ENCODE peak calls at places on chromosomes 6 and 20, in eight cellular contexts. K is PC-9, G is lower lobe of right lung, S is cardiac muscle cell, Y is upper lobe of right lung, W is tibial artery, N is omental fat pad, F is endodermal cell. X is an unnamed sample.

GRCh38 chr6:42021847-42022754 is 28.2 kb upstream of the TAF8 start:
- DNase-seq in K (no peak), G (no peak), S (peak), Y (no peak), W (no peak), N (no peak), F (no peak), X (no peak)

GRCh38 chr6:19463250-19463649 is 373.9 kb upstream of the ID4 start:
- DNase-seq in K (no peak), G (no peak), S (no peak), Y (no peak), W (no peak), N (no peak), F (no peak), X (no peak)

GRCh38 chr20:58717278-58718091 is 24.9 kb downstream of the NPEPL1 start:
- DNase-seq in K (no peak), G (no peak), S (no peak), Y (no peak), W (peak), N (no peak), F (peak), X (no peak)

GRCh38 chr6:141048451-141048850 is 1084.3 kb upstream of the GJE1 start:
- DNase-seq in K (no peak), G (no peak), S (no peak), Y (no peak), W (no peak), N (no peak), F (no peak), X (no peak)

GRCh38 chr20:32628960-32629530 is 43.9 kb upstream of the NOL4L start:
- DNase-seq in K (no peak), G (no peak), S (no peak), Y (no peak), W (no peak), N (no peak), F (no peak), X (no peak)

GRCh38 chr6:57190140-57190539 is 18.0 kb downstream of the BAG2 start:
- DNase-seq in K (no peak), G (no peak), S (peak), Y (no peak), W (no peak), N (no peak), F (no peak), X (peak)

GRCh38 chr20:4573564-4574355 is 147.9 kb upstream of the PRND start:
- DNase-seq in K (peak), G (no peak), S (peak), Y (no peak), W (no peak), N (no peak), F (no peak), X (peak)

GRCh38 chr6:70391513-70391912 is 21.8 kb upstream of the FAM135A start:
- DNase-seq in K (no peak), G (no peak), S (no peak), Y (no peak), W (no peak), N (no peak), F (no peak), X (no peak)

GRCh38 chr20:36366623-36367369 is 60.7 kb downstream of the DLGAP4 start:
- DNase-seq in K (no peak), G (no peak), S (no peak), Y (no peak), W (no peak), N (no peak), F (no peak), X (no peak)

GRCh38 chr20:50054626-50055511 is 58.1 kb downstream of the UBE2V1 start:
- DNase-seq in K (no peak), G (no peak), S (peak), Y (no peak), W (peak), N (no peak), F (peak), X (peak)
- TF ChIP-seq CTCF in K (no peak), G (no peak), S (no peak), Y (no peak), W (no peak), N (no peak), F (no peak), X (no peak)

DNA sequence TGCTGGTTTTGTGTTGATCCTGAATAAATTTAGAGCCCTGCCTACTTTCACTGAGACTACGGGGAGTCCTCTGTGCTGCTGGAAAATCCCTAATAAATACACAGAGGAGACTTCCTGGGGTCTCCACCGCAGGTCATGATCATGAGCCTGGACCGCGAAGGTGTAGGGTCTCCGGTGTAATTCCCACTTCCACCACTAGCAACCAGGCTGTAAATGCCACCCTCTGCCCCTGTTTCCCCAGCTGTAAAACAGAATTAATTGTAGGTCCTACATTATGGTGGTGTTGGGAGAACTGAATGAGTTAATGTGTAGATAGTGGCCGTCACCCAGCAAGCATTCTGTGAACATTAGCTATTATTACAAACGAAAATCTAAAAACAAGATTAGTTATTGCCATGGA is 191.6 kb upstream of the THBS2 start:
- DNase-seq in K (no peak), G (no peak), S (no peak), Y (no peak), W (no peak), N (no peak), F (peak), X (no peak)
- TF ChIP-seq CTCF in K (no peak), G (no peak), S (peak), Y (peak), W (no peak), N (no peak), F (peak), X (no peak)

GRCh38 chr6:72084992-72085569 is 198.7 kb downstream of the RIMS1 start:
- DNase-seq in K (no peak), G (no peak), S (peak), Y (no peak), W (no peak), N (no peak), F (no peak), X (peak)
- TF ChIP-seq CTCF in K (peak), G (peak), S (peak), Y (peak), W (peak), N (no peak), F (peak), X (peak)

GRCh38 chr6:39812496-39812852 is 20.3 kb downstream of the DAAM2 start:
- DNase-seq in K (no peak), G (no peak), S (no peak), Y (no peak), W (no peak), N (no peak), F (no peak), X (no peak)
- TF ChIP-seq CTCF in K (no peak), G (no peak), S (no peak), Y (no peak), W (no peak), N (no peak), F (no peak), X (no peak)

DNA sequence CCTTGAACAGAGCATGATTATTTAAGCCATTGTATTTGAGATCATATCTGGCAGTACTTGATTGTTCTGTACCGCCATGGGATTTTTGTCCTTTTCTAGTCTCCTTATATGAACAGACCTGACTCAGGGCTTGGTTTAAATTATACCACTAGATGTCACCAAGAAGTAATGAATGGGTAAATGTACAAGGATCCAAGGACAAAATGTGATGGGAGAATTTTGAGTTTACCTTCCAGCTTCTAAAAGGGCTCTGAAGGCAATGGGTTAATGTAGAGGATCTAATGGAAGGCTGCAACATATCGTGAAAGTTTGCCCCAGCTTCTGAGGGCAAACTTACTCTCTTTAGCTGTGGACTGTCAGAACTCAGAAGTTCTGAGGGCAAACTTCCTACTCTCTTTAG is 12.0 kb downstream of the RNF8 start:
- DNase-seq in K (no peak), G (no peak), S (peak), Y (no peak), W (no peak), N (no peak), F (no peak), X (peak)
- TF ChIP-seq CTCF in K (no peak), G (no peak), S (peak), Y (peak), W (no peak), N (no peak), F (peak), X (peak)

X was measured in AG10803.